ENCODE peak calls at places on chromosomes 12 and 14, in four cellular contexts. One of them, this sample, is unnamed.

GRCh38 chr12:100445081-100445481 is 28.6 kb upstream of the NR1H4 start:
- ATAC-seq in naive thymus-derived CD4-positive, alpha-beta T cell: no peak
- ATAC-seq in SK-N-SH treated with all-trans-retinoic acid at 6 μM for 48 hours: no peak
- ATAC-seq in stimulated activated naive CD8-positive, alpha-beta T cell treated with anti-CD3 and anti-CD28 coated beads, Interleukin-15, amount 100 ng/mL, for 72 hours: no peak
- ATAC-seq in this sample: no peak

GRCh38 chr12:100266802-100267602 is at the start of the genes DEPDC4 and SCYL2:
- ATAC-seq in naive thymus-derived CD4-positive, alpha-beta T cell: peak
- ATAC-seq in SK-N-SH treated with all-trans-retinoic acid at 6 μM for 48 hours: peak
- ATAC-seq in stimulated activated naive CD8-positive, alpha-beta T cell treated with anti-CD3 and anti-CD28 coated beads, Interleukin-15, amount 100 ng/mL, for 72 hours: peak
- ATAC-seq in this sample: peak

GRCh38 chr12:99521664-99522063 is 125.9 kb upstream of the GARIN6 start:
- ATAC-seq in naive thymus-derived CD4-positive, alpha-beta T cell: no peak
- ATAC-seq in SK-N-SH treated with all-trans-retinoic acid at 6 μM for 48 hours: no peak
- ATAC-seq in stimulated activated naive CD8-positive, alpha-beta T cell treated with anti-CD3 and anti-CD28 coated beads, Interleukin-15, amount 100 ng/mL, for 72 hours: no peak
- ATAC-seq in this sample: no peak

GRCh38 chr14:102764220-102764671 is 13.0 kb upstream of the TRAF3 start:
- ATAC-seq in naive thymus-derived CD4-positive, alpha-beta T cell: no peak
- ATAC-seq in SK-N-SH treated with all-trans-retinoic acid at 6 μM for 48 hours: no peak
- ATAC-seq in stimulated activated naive CD8-positive, alpha-beta T cell treated with anti-CD3 and anti-CD28 coated beads, Interleukin-15, amount 100 ng/mL, for 72 hours: no peak
- ATAC-seq in this sample: peak

GRCh38 chr12:105444050-105444808 is 113.7 kb downstream of the C12orf75 start:
- ATAC-seq in naive thymus-derived CD4-positive, alpha-beta T cell: no peak
- ATAC-seq in SK-N-SH treated with all-trans-retinoic acid at 6 μM for 48 hours: peak
- ATAC-seq in stimulated activated naive CD8-positive, alpha-beta T cell treated with anti-CD3 and anti-CD28 coated beads, Interleukin-15, amount 100 ng/mL, for 72 hours: no peak
- ATAC-seq in this sample: no peak

GRCh38 chr12:34016361-34016760 is 5.9 kb upstream of the ALG10 start:
- ATAC-seq in naive thymus-derived CD4-positive, alpha-beta T cell: no peak
- ATAC-seq in SK-N-SH treated with all-trans-retinoic acid at 6 μM for 48 hours: peak
- ATAC-seq in stimulated activated naive CD8-positive, alpha-beta T cell treated with anti-CD3 and anti-CD28 coated beads, Interleukin-15, amount 100 ng/mL, for 72 hours: no peak
- ATAC-seq in this sample: no peak

GRCh38 chr14:34023824-34024767 is 73.2 kb upstream of the EGLN3 start:
- ATAC-seq in naive thymus-derived CD4-positive, alpha-beta T cell: no peak
- ATAC-seq in SK-N-SH treated with all-trans-retinoic acid at 6 μM for 48 hours: no peak
- ATAC-seq in stimulated activated naive CD8-positive, alpha-beta T cell treated with anti-CD3 and anti-CD28 coated beads, Interleukin-15, amount 100 ng/mL, for 72 hours: no peak
- ATAC-seq in this sample: no peak

GRCh38 chr12:57574795-57575194 is 16.2 kb upstream of the PIP4K2C start:
- ATAC-seq in naive thymus-derived CD4-positive, alpha-beta T cell: no peak
- ATAC-seq in SK-N-SH treated with all-trans-retinoic acid at 6 μM for 48 hours: no peak
- ATAC-seq in stimulated activated naive CD8-positive, alpha-beta T cell treated with anti-CD3 and anti-CD28 coated beads, Interleukin-15, amount 100 ng/mL, for 72 hours: no peak
- ATAC-seq in this sample: no peak

GRCh38 chr12:115118177-115118724 is 434.3 kb upstream of the TBX3 start:
- ATAC-seq in naive thymus-derived CD4-positive, alpha-beta T cell: no peak
- ATAC-seq in SK-N-SH treated with all-trans-retinoic acid at 6 μM for 48 hours: no peak
- ATAC-seq in stimulated activated naive CD8-positive, alpha-beta T cell treated with anti-CD3 and anti-CD28 coated beads, Interleukin-15, amount 100 ng/mL, for 72 hours: no peak
- ATAC-seq in this sample: no peak

GRCh38 chr12:29229158-29229505 is 80.1 kb downstream of the FAR2 start:
- ATAC-seq in naive thymus-derived CD4-positive, alpha-beta T cell: no peak
- ATAC-seq in SK-N-SH treated with all-trans-retinoic acid at 6 μM for 48 hours: no peak
- ATAC-seq in stimulated activated naive CD8-positive, alpha-beta T cell treated with anti-CD3 and anti-CD28 coated beads, Interleukin-15, amount 100 ng/mL, for 72 hours: no peak
- ATAC-seq in this sample: no peak

GRCh38 chr14:20757963-20758362 is 10.2 kb upstream of the EDDM3B start:
- ATAC-seq in naive thymus-derived CD4-positive, alpha-beta T cell: no peak
- ATAC-seq in SK-N-SH treated with all-trans-retinoic acid at 6 μM for 48 hours: no peak
- ATAC-seq in stimulated activated naive CD8-positive, alpha-beta T cell treated with anti-CD3 and anti-CD28 coated beads, Interleukin-15, amount 100 ng/mL, for 72 hours: no peak
- ATAC-seq in this sample: no peak

GRCh38 chr14:36091096-36091495 is 85.4 kb downstream of the PTCSC3 start:
- ATAC-seq in naive thymus-derived CD4-positive, alpha-beta T cell: no peak
- ATAC-seq in SK-N-SH treated with all-trans-retinoic acid at 6 μM for 48 hours: peak
- ATAC-seq in stimulated activated naive CD8-positive, alpha-beta T cell treated with anti-CD3 and anti-CD28 coated beads, Interleukin-15, amount 100 ng/mL, for 72 hours: no peak
- ATAC-seq in this sample: no peak

GRCh38 chr12:13222076-13222475 is 25.6 kb downstream of the EMP1 start:
- ATAC-seq in naive thymus-derived CD4-positive, alpha-beta T cell: no peak
- ATAC-seq in SK-N-SH treated with all-trans-retinoic acid at 6 μM for 48 hours: no peak
- ATAC-seq in stimulated activated naive CD8-positive, alpha-beta T cell treated with anti-CD3 and anti-CD28 coated beads, Interleukin-15, amount 100 ng/mL, for 72 hours: no peak
- ATAC-seq in this sample: no peak

GRCh38 chr12:30754383-30754749 is 385 bp downstream of the CAPRIN2 start:
- ATAC-seq in naive thymus-derived CD4-positive, alpha-beta T cell: peak
- ATAC-seq in SK-N-SH treated with all-trans-retinoic acid at 6 μM for 48 hours: no peak
- ATAC-seq in stimulated activated naive CD8-positive, alpha-beta T cell treated with anti-CD3 and anti-CD28 coated beads, Interleukin-15, amount 100 ng/mL, for 72 hours: peak
- ATAC-seq in this sample: peak

GRCh38 chr12:48119834-48120195 is 651 bp downstream of the PFKM start:
- ATAC-seq in naive thymus-derived CD4-positive, alpha-beta T cell: no peak
- ATAC-seq in SK-N-SH treated with all-trans-retinoic acid at 6 μM for 48 hours: peak
- ATAC-seq in stimulated activated naive CD8-positive, alpha-beta T cell treated with anti-CD3 and anti-CD28 coated beads, Interleukin-15, amount 100 ng/mL, for 72 hours: no peak
- ATAC-seq in this sample: no peak